ENCODE peak calls at places on chromosomes 5 and 9, in ten cellular contexts. One of them, this sample, is unnamed.

GRCh38 chr5:176818391-176819098 is 8.2 kb downstream of the UNC5A start:
- DNase-seq in endothelial cell: no peak
- DNase-seq in ovary: no peak
- DNase-seq in fibroblast of mammary gland: no peak
- DNase-seq in endothelial cell of umbilical vein: no peak
- DNase-seq in heart left ventricle: no peak
- DNase-seq in nephron progenitor cell: no peak
- DNase-seq in GM06990: no peak
- DNase-seq in psoas muscle: no peak
- DNase-seq in GM12864: no peak
- DNase-seq in this sample: peak

GRCh38 chr5:132418876-132419275 is 49.4 kb downstream of the SLC22A5 start:
- DNase-seq in endothelial cell: no peak
- DNase-seq in ovary: no peak
- DNase-seq in fibroblast of mammary gland: no peak
- DNase-seq in endothelial cell of umbilical vein: no peak
- DNase-seq in heart left ventricle: no peak
- DNase-seq in nephron progenitor cell: no peak
- DNase-seq in GM06990: no peak
- DNase-seq in psoas muscle: no peak
- DNase-seq in GM12864: no peak
- DNase-seq in this sample: no peak

GRCh38 chr5:90528704-90529233 is 615 bp downstream of the LYSMD3 start:
- DNase-seq in endothelial cell: no peak
- DNase-seq in ovary: no peak
- DNase-seq in fibroblast of mammary gland: peak
- DNase-seq in endothelial cell of umbilical vein: peak
- DNase-seq in heart left ventricle: no peak
- DNase-seq in nephron progenitor cell: no peak
- DNase-seq in GM06990: peak
- DNase-seq in psoas muscle: no peak
- DNase-seq in GM12864: no peak
- DNase-seq in this sample: no peak

GRCh38 chr5:92838253-92838652 is 742.8 kb downstream of the NR2F1-AS1 start:
- DNase-seq in endothelial cell: peak
- DNase-seq in ovary: no peak
- DNase-seq in fibroblast of mammary gland: no peak
- DNase-seq in endothelial cell of umbilical vein: no peak
- DNase-seq in heart left ventricle: no peak
- DNase-seq in nephron progenitor cell: no peak
- DNase-seq in GM06990: no peak
- DNase-seq in psoas muscle: no peak
- DNase-seq in GM12864: no peak
- DNase-seq in this sample: peak

GRCh38 chr9:90027296-90027790 is 422.5 kb downstream of the GADD45G start:
- DNase-seq in endothelial cell: no peak
- DNase-seq in ovary: no peak
- DNase-seq in fibroblast of mammary gland: no peak
- DNase-seq in endothelial cell of umbilical vein: no peak
- DNase-seq in heart left ventricle: no peak
- DNase-seq in nephron progenitor cell: no peak
- DNase-seq in GM06990: no peak
- DNase-seq in psoas muscle: no peak
- DNase-seq in GM12864: no peak
- DNase-seq in this sample: no peak

GRCh38 chr5:142143878-142144277 is 35.3 kb downstream of the NDFIP1 start:
- DNase-seq in endothelial cell: no peak
- DNase-seq in ovary: no peak
- DNase-seq in fibroblast of mammary gland: peak
- DNase-seq in endothelial cell of umbilical vein: peak
- DNase-seq in heart left ventricle: no peak
- DNase-seq in nephron progenitor cell: no peak
- DNase-seq in GM06990: no peak
- DNase-seq in psoas muscle: no peak
- DNase-seq in GM12864: peak
- DNase-seq in this sample: peak

GRCh38 chr9:114677418-114677817 is 4.6 kb downstream of the TEX48 start:
- DNase-seq in endothelial cell: no peak
- DNase-seq in ovary: no peak
- DNase-seq in fibroblast of mammary gland: peak
- DNase-seq in endothelial cell of umbilical vein: peak
- DNase-seq in heart left ventricle: no peak
- DNase-seq in nephron progenitor cell: no peak
- DNase-seq in GM06990: no peak
- DNase-seq in psoas muscle: no peak
- DNase-seq in GM12864: no peak
- DNase-seq in this sample: no peak

GRCh38 chr5:72633649-72634048 is 126.4 kb upstream of the ZNF366 start:
- DNase-seq in endothelial cell: no peak
- DNase-seq in ovary: no peak
- DNase-seq in fibroblast of mammary gland: peak
- DNase-seq in endothelial cell of umbilical vein: no peak
- DNase-seq in heart left ventricle: no peak
- DNase-seq in nephron progenitor cell: no peak
- DNase-seq in GM06990: no peak
- DNase-seq in psoas muscle: no peak
- DNase-seq in GM12864: no peak
- DNase-seq in this sample: no peak

GRCh38 chr9:29241320-29241719 is 1668.0 kb upstream of the C9orf72 start:
- DNase-seq in endothelial cell: no peak
- DNase-seq in ovary: no peak
- DNase-seq in fibroblast of mammary gland: no peak
- DNase-seq in endothelial cell of umbilical vein: no peak
- DNase-seq in heart left ventricle: no peak
- DNase-seq in nephron progenitor cell: no peak
- DNase-seq in GM06990: no peak
- DNase-seq in psoas muscle: no peak
- DNase-seq in GM12864: no peak
- DNase-seq in this sample: no peak

GRCh38 chr5:142798099-142798768 is 28.1 kb downstream of the ARHGAP26 start:
- DNase-seq in endothelial cell: no peak
- DNase-seq in ovary: no peak
- DNase-seq in fibroblast of mammary gland: no peak
- DNase-seq in endothelial cell of umbilical vein: no peak
- DNase-seq in heart left ventricle: no peak
- DNase-seq in nephron progenitor cell: no peak
- DNase-seq in GM06990: no peak
- DNase-seq in psoas muscle: no peak
- DNase-seq in GM12864: no peak
- DNase-seq in this sample: no peak

GRCh38 chr9:37262410-37262809 is 142.0 kb downstream of the ZCCHC7 start:
- DNase-seq in endothelial cell: peak
- DNase-seq in ovary: no peak
- DNase-seq in fibroblast of mammary gland: peak
- DNase-seq in endothelial cell of umbilical vein: peak
- DNase-seq in heart left ventricle: no peak
- DNase-seq in nephron progenitor cell: no peak
- DNase-seq in GM06990: no peak
- DNase-seq in psoas muscle: no peak
- DNase-seq in GM12864: no peak
- DNase-seq in this sample: no peak

GRCh38 chr9:20729545-20729944 is 45.5 kb downstream of the FOCAD start:
- DNase-seq in endothelial cell: no peak
- DNase-seq in ovary: no peak
- DNase-seq in fibroblast of mammary gland: no peak
- DNase-seq in endothelial cell of umbilical vein: peak
- DNase-seq in heart left ventricle: no peak
- DNase-seq in nephron progenitor cell: no peak
- DNase-seq in GM06990: no peak
- DNase-seq in psoas muscle: no peak
- DNase-seq in GM12864: no peak
- DNase-seq in this sample: no peak

GRCh38 chr5:159582756-159583523 is 252.7 kb upstream of the IL12B start:
- DNase-seq in endothelial cell: no peak
- DNase-seq in ovary: no peak
- DNase-seq in fibroblast of mammary gland: peak
- DNase-seq in endothelial cell of umbilical vein: no peak
- DNase-seq in heart left ventricle: no peak
- DNase-seq in nephron progenitor cell: no peak
- DNase-seq in GM06990: no peak
- DNase-seq in psoas muscle: no peak
- DNase-seq in GM12864: no peak
- DNase-seq in this sample: no peak

GRCh38 chr5:105970919-105971318 is 1699.8 kb downstream of the EFNA5 start:
- DNase-seq in endothelial cell: no peak
- DNase-seq in ovary: no peak
- DNase-seq in fibroblast of mammary gland: no peak
- DNase-seq in endothelial cell of umbilical vein: no peak
- DNase-seq in heart left ventricle: no peak
- DNase-seq in nephron progenitor cell: no peak
- DNase-seq in GM06990: no peak
- DNase-seq in psoas muscle: no peak
- DNase-seq in GM12864: no peak
- DNase-seq in this sample: no peak

DNA sequence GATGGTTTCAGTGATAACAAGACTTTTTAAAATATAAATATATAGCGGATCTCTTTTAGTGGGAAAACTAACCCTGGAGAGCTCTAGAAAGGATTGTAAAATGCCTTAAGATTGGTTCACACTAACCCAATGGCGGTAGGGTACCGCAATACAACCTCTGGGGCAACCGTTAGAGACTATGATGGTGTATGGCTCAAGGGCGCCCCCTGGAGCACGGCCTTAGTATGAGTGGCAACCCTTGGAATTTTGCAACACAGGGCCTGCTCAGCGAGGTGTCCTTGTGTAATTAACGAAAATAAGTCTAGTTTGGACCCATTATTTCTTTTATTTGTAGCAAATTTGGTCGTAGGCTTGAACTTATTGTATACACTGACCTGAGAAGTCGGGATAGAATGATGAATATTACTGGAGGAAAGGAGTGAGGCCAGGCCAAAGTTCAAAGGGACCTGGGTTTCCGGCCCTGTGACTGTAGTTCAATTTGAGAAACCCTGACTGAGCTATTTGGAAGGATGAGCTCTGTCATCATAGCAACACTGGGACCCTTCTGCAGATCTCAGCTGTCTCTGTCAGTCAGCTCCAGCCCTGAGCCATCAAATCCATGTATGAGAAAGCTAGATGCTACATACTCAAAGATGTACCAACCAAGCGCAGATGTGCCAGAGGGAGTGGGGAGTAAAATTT is 54.8 kb downstream of the CAMK4 start:
- DNase-seq in endothelial cell: peak
- DNase-seq in ovary: no peak
- DNase-seq in fibroblast of mammary gland: peak
- DNase-seq in endothelial cell of umbilical vein: peak
- DNase-seq in heart left ventricle: peak
- DNase-seq in nephron progenitor cell: peak
- DNase-seq in GM06990: peak
- DNase-seq in psoas muscle: peak
- DNase-seq in GM12864: peak
- DNase-seq in this sample: peak
- TF ChIP-seq CTCF in endothelial cell: peak
- TF ChIP-seq CTCF in ovary: no peak
- TF ChIP-seq CTCF in fibroblast of mammary gland: peak
- TF ChIP-seq CTCF in endothelial cell of umbilical vein: peak
- TF ChIP-seq CTCF in heart left ventricle: peak
- TF ChIP-seq CTCF in nephron progenitor cell: peak
- TF ChIP-seq CTCF in GM06990: peak
- TF ChIP-seq CTCF in psoas muscle: peak
- TF ChIP-seq CTCF in GM12864: peak
- TF ChIP-seq CTCF in this sample: peak

GRCh38 chr5:114358329-114358728 is 3.5 kb upstream of the KCNN2 start:
- DNase-seq in endothelial cell: no peak
- DNase-seq in ovary: no peak
- DNase-seq in fibroblast of mammary gland: no peak
- DNase-seq in endothelial cell of umbilical vein: peak
- DNase-seq in heart left ventricle: no peak
- DNase-seq in nephron progenitor cell: no peak
- DNase-seq in GM06990: no peak
- DNase-seq in psoas muscle: no peak
- DNase-seq in GM12864: no peak
- DNase-seq in this sample: no peak
- TF ChIP-seq CTCF in endothelial cell: no peak
- TF ChIP-seq CTCF in ovary: no peak
- TF ChIP-seq CTCF in fibroblast of mammary gland: no peak
- TF ChIP-seq CTCF in endothelial cell of umbilical vein: peak
- TF ChIP-seq CTCF in heart left ventricle: peak
- TF ChIP-seq CTCF in nephron progenitor cell: no peak
- TF ChIP-seq CTCF in GM06990: no peak
- TF ChIP-seq CTCF in psoas muscle: no peak
- TF ChIP-seq CTCF in GM12864: no peak
- TF ChIP-seq CTCF in this sample: no peak

DNA sequence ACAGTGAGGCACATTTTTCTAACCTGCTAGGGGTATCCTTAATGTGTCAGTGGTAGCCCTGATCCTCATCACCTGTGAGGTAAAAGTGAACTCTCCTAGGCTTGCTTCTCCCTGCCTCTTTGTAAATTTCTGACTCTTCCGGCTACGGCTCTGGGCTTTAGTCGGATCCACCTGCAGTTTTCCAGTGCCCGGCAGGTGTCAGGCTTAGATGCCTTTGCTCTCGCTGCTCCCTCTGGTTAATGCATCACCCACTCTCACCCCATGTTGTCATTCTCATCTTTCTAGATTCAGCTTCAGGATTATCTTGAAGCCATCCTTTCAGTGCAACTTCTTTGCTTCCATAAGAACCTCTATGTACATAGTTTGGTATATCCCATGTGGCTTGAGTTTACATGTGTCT is 3.6 kb downstream of the CEP78 start:
- DNase-seq in endothelial cell: no peak
- DNase-seq in ovary: no peak
- DNase-seq in fibroblast of mammary gland: no peak
- DNase-seq in endothelial cell of umbilical vein: no peak
- DNase-seq in heart left ventricle: no peak
- DNase-seq in nephron progenitor cell: peak
- DNase-seq in GM06990: no peak
- DNase-seq in psoas muscle: no peak
- DNase-seq in GM12864: no peak
- DNase-seq in this sample: no peak
- TF ChIP-seq CTCF in endothelial cell: no peak
- TF ChIP-seq CTCF in ovary: no peak
- TF ChIP-seq CTCF in fibroblast of mammary gland: peak
- TF ChIP-seq CTCF in endothelial cell of umbilical vein: no peak
- TF ChIP-seq CTCF in heart left ventricle: no peak
- TF ChIP-seq CTCF in nephron progenitor cell: peak
- TF ChIP-seq CTCF in GM06990: no peak
- TF ChIP-seq CTCF in psoas muscle: no peak
- TF ChIP-seq CTCF in GM12864: no peak
- TF ChIP-seq CTCF in this sample: no peak

DNA sequence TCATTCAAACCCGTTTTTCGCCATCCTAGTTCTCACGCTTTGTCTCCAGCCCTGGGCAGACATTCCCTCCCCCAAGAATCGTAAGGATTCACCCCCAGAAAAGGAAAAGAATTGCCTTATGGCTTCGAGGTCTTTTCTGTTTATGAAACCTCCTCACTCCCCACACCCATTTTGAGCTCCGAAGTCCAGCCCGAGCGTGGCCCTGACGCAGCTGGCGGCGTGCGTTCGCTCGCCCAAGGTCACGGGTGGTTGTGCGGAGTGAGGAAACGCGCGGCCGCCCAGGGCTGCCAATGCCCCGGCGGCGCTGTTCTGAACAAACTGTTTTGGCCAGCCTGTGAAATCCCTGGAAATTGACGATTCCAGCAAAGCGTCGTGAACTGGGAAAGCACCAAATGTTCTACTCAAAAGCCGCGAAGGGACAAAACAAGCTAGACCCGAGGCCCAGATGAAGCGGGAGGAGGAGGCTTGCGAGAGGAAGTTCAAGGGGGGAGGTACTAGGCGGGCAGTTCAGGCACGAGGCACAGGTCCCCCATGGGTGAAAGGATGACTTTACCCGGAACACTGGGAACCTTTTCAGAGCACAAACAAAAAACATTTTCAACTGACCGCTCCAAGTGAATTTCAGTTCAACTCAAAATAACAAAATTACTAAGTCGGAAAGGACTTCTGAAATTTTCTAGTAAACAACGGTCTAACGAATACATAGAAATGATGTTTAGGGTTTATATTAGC is 683 bp upstream of the ZFAND5 start:
- DNase-seq in endothelial cell: peak
- DNase-seq in ovary: peak
- DNase-seq in fibroblast of mammary gland: peak
- DNase-seq in endothelial cell of umbilical vein: peak
- DNase-seq in heart left ventricle: peak
- DNase-seq in nephron progenitor cell: peak
- DNase-seq in GM06990: peak
- DNase-seq in psoas muscle: peak
- DNase-seq in GM12864: peak
- DNase-seq in this sample: peak
- TF ChIP-seq CTCF in endothelial cell: no peak
- TF ChIP-seq CTCF in ovary: no peak
- TF ChIP-seq CTCF in fibroblast of mammary gland: no peak
- TF ChIP-seq CTCF in endothelial cell of umbilical vein: no peak
- TF ChIP-seq CTCF in heart left ventricle: no peak
- TF ChIP-seq CTCF in nephron progenitor cell: no peak
- TF ChIP-seq CTCF in GM06990: no peak
- TF ChIP-seq CTCF in psoas muscle: peak
- TF ChIP-seq CTCF in GM12864: no peak
- TF ChIP-seq CTCF in this sample: no peak